ENCODE peak calls at places on chromosomes 1 and 21, in five cellular contexts. T, A, I, Z and Q are unnamed samples.

GRCh38 chr1:173823776-173824314 is 628 bp upstream of the DARS2 start:
- ATAC-seq in T (peak), A (peak), I (peak), Z (no peak), Q (no peak)

GRCh38 chr21:44999972-45000636 is 60.3 kb downstream of the SLX9 start:
- ATAC-seq in T (no peak), A (no peak), I (no peak), Z (no peak), Q (no peak)

GRCh38 chr1:156571261-156571958 is 955 bp downstream of the IQGAP3 start:
- ATAC-seq in T (peak), A (no peak), I (peak), Z (peak), Q (no peak)

GRCh38 chr1:221725683-221726330 is 16.1 kb downstream of the DUSP10 start:
- ATAC-seq in T (peak), A (no peak), I (no peak), Z (no peak), Q (peak)

GRCh38 chr1:23407036-23407630 is 17.4 kb downstream of the TCEA3 start:
- ATAC-seq in T (no peak), A (no peak), I (no peak), Z (no peak), Q (no peak)

GRCh38 chr21:45833437-45833836 is 148.1 kb upstream of the COL6A1 start:
- ATAC-seq in T (no peak), A (no peak), I (no peak), Z (no peak), Q (no peak)

GRCh38 chr1:7549277-7549676 is 221.8 kb upstream of the VAMP3 start:
- ATAC-seq in T (peak), A (no peak), I (no peak), Z (no peak), Q (peak)

GRCh38 chr1:209633335-209633997 is 18.8 kb downstream of the LAMB3 start:
- ATAC-seq in T (peak), A (no peak), I (no peak), Z (no peak), Q (no peak)

GRCh38 chr1:41274827-41275519 is 32.9 kb upstream of the SCMH1 start:
- ATAC-seq in T (no peak), A (no peak), I (no peak), Z (no peak), Q (peak)

GRCh38 chr1:161389691-161390558 is 22.2 kb upstream of the CFAP126 start:
- ATAC-seq in T (peak), A (peak), I (peak), Z (peak), Q (peak)
- TF ChIP-seq EP300 in T (no peak), A (no peak), I (peak), Z (peak), Q (peak)

GRCh38 chr1:48917901-48918603 is 141.4 kb upstream of the BEND5 start:
- ATAC-seq in T (no peak), A (peak), I (no peak), Z (no peak), Q (no peak)
- TF ChIP-seq EP300 in T (no peak), A (no peak), I (no peak), Z (no peak), Q (no peak)

GRCh38 chr1:154326546-154327465 is 1.5 kb downstream of the ATP8B2 start:
- ATAC-seq in T (peak), A (no peak), I (no peak), Z (no peak), Q (peak)
- TF ChIP-seq EP300 in T (no peak), A (no peak), I (no peak), Z (no peak), Q (no peak)

GRCh38 chr21:38824124-38824822 is 18.5 kb downstream of the ETS2 start:
- ATAC-seq in T (no peak), A (peak), I (no peak), Z (no peak), Q (peak)
- TF ChIP-seq EP300 in T (no peak), A (no peak), I (no peak), Z (no peak), Q (no peak)